ENCODE peak calls at places on chromosomes 16 and 17, in seven cellular contexts. G, Z, H, E, K, W and Y are unnamed samples.

GRCh38 chr17:68048996-68049395 is 13.5 kb downstream of the KPNA2 start:
- DNase-seq in G (no peak), Z (no peak), E (no peak), H (no peak), W (no peak), K (no peak), Y (no peak)

GRCh38 chr17:1123397-1124237 is 56.2 kb downstream of the ABR start:
- DNase-seq in E (no peak), Z (no peak), H (peak; percentile 67), W (no peak), G (no peak), K (no peak), Y (no peak)

GRCh38 chr16:56675685-56676210 is 6.1 kb downstream of the MT1H start:
- DNase-seq in Z (no peak), E (no peak), W (no peak), G (no peak), H (no peak), K (no peak), Y (no peak)

GRCh38 chr16:886084-886543 is 84.7 kb downstream of the LMF1 start:
- DNase-seq in W (no peak), K (no peak), G (peak; percentile 60), Z (no peak), H (no peak), E (no peak), Y (no peak)

GRCh38 chr16:50166511-50167500 is 13.7 kb downstream of the TENT4B start:
- DNase-seq in W (no peak), H (no peak), G (no peak), K (no peak), Z (peak; percentile 21), E (no peak), Y (no peak)

GRCh38 chr16:239948-240277 is 5.3 kb downstream of the FAM234A start:
- DNase-seq in K (no peak), Z (no peak), E (no peak), H (no peak), G (no peak), W (no peak), Y (no peak)

GRCh38 chr16:65793781-65794180 is 572.7 kb upstream of the CDH5 start:
- DNase-seq in W (no peak), K (no peak), H (no peak), G (no peak), E (no peak), Z (no peak), Y (no peak)

GRCh38 chr17:43900183-43900857 is 7.0 kb downstream of the MPP2 start:
- DNase-seq in Z (peak; percentile 85), H (peak; percentile 65), E (peak; percentile 61), G (peak; percentile 92), K (peak; percentile 75), W (peak; percentile 74), Y (no peak)

GRCh38 chr17:61291457-61292311 is 108.0 kb upstream of the TBX2 start:
- DNase-seq in W (no peak), H (no peak), G (no peak), Z (no peak), K (no peak), E (no peak), Y (no peak)

GRCh38 chr17:50209472-50210248 is 8.2 kb upstream of the COL1A1 start:
- DNase-seq in K (peak; percentile 88), Z (no peak), H (no peak), G (peak; percentile 99), W (no peak), E (no peak), Y (peak; percentile 94)

GRCh38 chr17:6936370-6937028 is 59.4 kb upstream of the ALOX12 start:
- DNase-seq in E (no peak), W (no peak), Z (peak; percentile 54), H (peak; percentile 38), G (peak; percentile 74), K (peak; percentile 21), Y (no peak)

GRCh38 chr17:19398301-19399181 is 11.6 kb upstream of the MFAP4 start:
- DNase-seq in W (no peak), K (peak; percentile 78), E (peak; percentile 76), G (peak; percentile 85), H (peak; percentile 33), Z (peak; percentile 98), Y (no peak)

GRCh38 chr16:20884240-20884556 is 16.0 kb downstream of the DCUN1D3 start:
- DNase-seq in K (no peak), W (no peak), H (no peak), Z (no peak), G (no peak), E (no peak), Y (no peak)

GRCh38 chr17:77286641-77287431 is 146.1 kb downstream of the SEC14L1 start:
- DNase-seq in Z (peak; percentile 79), K (no peak), G (peak; percentile 87), E (peak; percentile 47), W (no peak), H (no peak), Y (no peak)

GRCh38 chr16:10964039-10964890 is 19.9 kb downstream of the CLEC16A start:
- DNase-seq in W (peak; percentile 79), H (peak; percentile 53), K (peak; percentile 82), G (peak; percentile 89), E (peak; percentile 92), Z (peak; percentile 83), Y (peak; percentile 32)

GRCh38 chr16:70438325-70438982 is 446 bp downstream of the ST3GAL2 start:
- DNase-seq in E (no peak), W (no peak), G (no peak), Z (peak; percentile 44), H (no peak), K (no peak), Y (no peak)

GRCh38 chr17:7786866-7787265 is 47.2 kb upstream of the KDM6B start:
- DNase-seq in H (no peak), G (no peak), Z (no peak), E (no peak), K (no peak), W (no peak), Y (no peak)

GRCh38 chr16:89326721-89327120 is 109.2 kb downstream of the ZNF778 start:
- DNase-seq in H (no peak), W (no peak), G (no peak), K (no peak), Z (no peak), E (no peak), Y (no peak)

GRCh38 chr16:83806721-83807120 is 1.1 kb upstream of the HSBP1 start:
- DNase-seq in G (no peak), H (no peak), E (no peak), K (no peak), W (no peak), Z (no peak), Y (no peak)

GRCh38 chr17:67027031-67027628 is 17.2 kb upstream of the CACNG1 start:
- DNase-seq in K (no peak), G (no peak), W (no peak), H (no peak), Z (no peak), E (no peak), Y (no peak)

GRCh38 chr17:32795339-32795979 is 81.5 kb downstream of the MYO1D start:
- DNase-seq in Z (peak; percentile 52), W (no peak), H (no peak), G (no peak), K (no peak), E (no peak), Y (no peak)

GRCh38 chr16:18932243-18932997 is 6.2 kb upstream of the SMG1 start:
- DNase-seq in H (no peak), W (no peak), Z (no peak), G (no peak), K (no peak), E (no peak), Y (no peak)

GRCh38 chr16:51149721-51150158 is 1.3 kb downstream of the SALL1 start:
- DNase-seq in H (no peak), K (no peak), Z (no peak), W (no peak), G (no peak), E (no peak), Y (no peak)

GRCh38 chr17:61337247-61337812 is 62.3 kb upstream of the TBX2 start:
- DNase-seq in H (no peak), K (no peak), E (no peak), Z (no peak), W (no peak), G (no peak), Y (no peak)

GRCh38 chr16:67277294-67277998 is 1.9 kb upstream of the PLEKHG4 start:
- DNase-seq in E (no peak), K (peak; percentile 28), H (no peak), Z (peak; percentile 88), G (peak; percentile 74), W (no peak), Y (peak; percentile 85)

GRCh38 chr16:14187517-14188338 is 116.6 kb downstream of the MRTFB start:
- DNase-seq in H (peak; percentile 33), G (no peak), W (no peak), Z (no peak), E (peak; percentile 64), K (no peak), Y (no peak)